ENCODE peak calls at places on chromosomes 2 and 18, in four cellular contexts. Z, L, W and U are unnamed samples.
A peak's percentile ranks its signal among the peaks of the same experiment; 100 is the strongest.

GRCh38 chr2:288002-288742 is at the start of gene ALKAL2:
- DNase-seq in Z (peak; percentile 67), L (no peak), W (no peak), U (peak; percentile 17)

GRCh38 chr2:15160602-15161001 is 400.5 kb downstream of the NBAS start:
- DNase-seq in Z (no peak), L (no peak), W (no peak), U (no peak)

GRCh38 chr2:74849228-74849892 is 15.4 kb downstream of the HK2 start:
- DNase-seq in Z (no peak), L (no peak), W (no peak), U (peak; percentile 53)

GRCh38 chr2:173210270-173211196 is 134.9 kb downstream of the MAP3K20 start:
- DNase-seq in Z (no peak), L (peak; percentile 85), W (peak; percentile 89), U (peak; percentile 47)

GRCh38 chr2:196143641-196144236 is 27.6 kb downstream of the STK17B start:
- DNase-seq in Z (no peak), L (no peak), W (no peak), U (no peak)

GRCh38 chr2:42685303-42685702 is 78.6 kb downstream of the OXER1 start:
- DNase-seq in Z (no peak), L (no peak), W (no peak), U (no peak)

GRCh38 chr2:241813080-241813805 is 4.2 kb downstream of the NEU4 start:
- DNase-seq in Z (peak; percentile 51), L (no peak), W (no peak), U (peak; percentile 17)

GRCh38 chr2:132424526-132425121 is 8.0 kb downstream of the GPR39 start:
- DNase-seq in Z (no peak), L (no peak), W (no peak), U (peak; percentile 8)

GRCh38 chr2:1907849-1908533 is 163.7 kb upstream of the PXDN start:
- DNase-seq in Z (no peak), L (no peak), W (no peak), U (no peak)

GRCh38 chr2:106195456-106195855 is 1.4 kb upstream of the UXS1 start:
- DNase-seq in Z (no peak), L (no peak), W (no peak), U (no peak)

GRCh38 chr2:81858998-81859397 is 1554.4 kb upstream of the LRRTM1 start:
- DNase-seq in Z (no peak), L (no peak), W (no peak), U (no peak)

GRCh38 chr2:14454102-14454676 is 178.3 kb upstream of the LRATD1 start:
- DNase-seq in Z (no peak), L (no peak), W (no peak), U (no peak)

GRCh38 chr18:6920099-6920955 is 190.8 kb downstream of the ARHGAP28 start:
- DNase-seq in Z (peak; percentile 71), L (peak; percentile 58), W (no peak), U (peak; percentile 42)

GRCh38 chr18:61079714-61080113 is 253.5 kb upstream of the CDH20 start:
- DNase-seq in Z (no peak), L (no peak), W (no peak), U (no peak)

GRCh38 chr2:41735446-41735845 is 312.4 kb upstream of the PKDCC start:
- DNase-seq in Z (no peak), L (no peak), W (no peak), U (no peak)

GRCh38 chr2:169462896-169463695 is 16.2 kb upstream of the BBS5 start:
- DNase-seq in Z (no peak), L (no peak), W (no peak), U (no peak)

GRCh38 chr2:120517790-120518469 is 172.0 kb downstream of the INHBB start:
- DNase-seq in Z (peak; percentile 0), L (no peak), W (no peak), U (no peak)

GRCh38 chr2:7508220-7508943 is 591.2 kb downstream of the RNF144A start:
- DNase-seq in Z (no peak), L (no peak), W (peak; percentile 80), U (no peak)

GRCh38 chr2:112921982-112922381 is 11.0 kb downstream of the IL37 start:
- DNase-seq in Z (no peak), L (no peak), W (no peak), U (no peak)

GRCh38 chr2:187499941-187500532 is 52.0 kb upstream of the CALCRL start:
- DNase-seq in Z (no peak), L (peak; percentile 24), W (peak; percentile 72), U (peak; percentile 53)

GRCh38 chr2:39913648-39914456 is 134.8 kb upstream of the THUMPD2 start:
- DNase-seq in Z (no peak), L (peak; percentile 42), W (peak; percentile 70), U (no peak)

GRCh38 chr2:103009861-103010260 is 248.0 kb downstream of the TMEM182 start:
- DNase-seq in Z (no peak), L (no peak), W (peak; percentile 78), U (no peak)

GRCh38 chr18:58402247-58402646 is 226.6 kb downstream of the ALPK2 start:
- DNase-seq in Z (no peak), L (no peak), W (peak; percentile 64), U (no peak)

GRCh38 chr2:105376789-105377231 is 22.0 kb downstream of the FHL2 start:
- DNase-seq in Z (no peak), L (no peak), W (no peak), U (no peak)

GRCh38 chr2:26351375-26352090 is 4.9 kb upstream of the ADGRF3 start:
- DNase-seq in Z (no peak), L (no peak), W (no peak), U (no peak)

GRCh38 chr2:19883971-19884720 is 17.6 kb downstream of the TTC32 start:
- DNase-seq in Z (no peak), L (no peak), W (no peak), U (no peak)

GRCh38 chr18:13993730-13994129 is 78.4 kb upstream of the MC2R start:
- DNase-seq in Z (no peak), L (no peak), W (no peak), U (no peak)

GRCh38 chr2:227324671-227325055 is 388 bp upstream of the MFF start:
- DNase-seq in Z (no peak), L (peak; percentile 18), W (no peak), U (no peak)

GRCh38 chr18:65768379-65768778 is 17.6 kb downstream of the CDH7 start:
- DNase-seq in Z (no peak), L (no peak), W (no peak), U (no peak)

GRCh38 chr2:11577101-11577883 is 43.4 kb downstream of the GREB1 start:
- DNase-seq in Z (no peak), L (no peak), W (no peak), U (no peak)

GRCh38 chr2:28736034-28736433 is 15.6 kb upstream of the PPP1CB start:
- DNase-seq in Z (peak; percentile 69), L (no peak), W (peak; percentile 16), U (peak; percentile 79)

GRCh38 chr2:45005261-45006002 is 3.8 kb downstream of the SIX2 start:
- DNase-seq in Z (no peak), L (no peak), W (no peak), U (no peak)

GRCh38 chr2:26925100-26925791 is 45.2 kb upstream of the MAPRE3 start:
- DNase-seq in Z (no peak), L (peak; percentile 7), W (no peak), U (no peak)

GRCh38 chr2:9474361-9475117 is at the start of gene IAH1:
- DNase-seq in Z (peak; percentile 82), L (peak; percentile 75), W (peak; percentile 56), U (peak; percentile 49)

GRCh38 chr18:68660355-68661183 is 54.3 kb downstream of the TMX3 start:
- DNase-seq in Z (no peak), L (peak; percentile 3), W (peak; percentile 70), U (no peak)